ENCODE peak calls at places on chromosomes 6 and 20, in six cellular contexts. Q is ovary, Z is A549, O is K562, A is H1, F is stomach. V is an unnamed sample.

GRCh38 chr20:23636908-23637281 is 860 bp downstream of the CST3 start:
- DNase-seq in Z (no peak), Q (no peak), F (no peak), A (no peak), O (no peak), V (no peak)

GRCh38 chr6:107679457-107679856 is 144.7 kb downstream of the SCML4 start:
- DNase-seq in F (no peak), Q (peak), Z (no peak), A (no peak), O (peak), V (no peak)

GRCh38 chr20:61608275-61609085 is 356.4 kb downstream of the CDH4 start:
- DNase-seq in Z (no peak), A (no peak), Q (no peak), O (peak), F (no peak), V (no peak)

GRCh38 chr6:127201321-127201720 is 65.3 kb upstream of the RNF146 start:
- DNase-seq in Q (no peak), F (no peak), Z (no peak), O (no peak), A (no peak), V (no peak)

GRCh38 chr6:106773956-106774629 is 144.7 kb downstream of the QRSL1 start:
- DNase-seq in O (no peak), F (no peak), Z (no peak), A (no peak), Q (no peak), V (no peak)

GRCh38 chr6:85660181-85660611 is 17.5 kb upstream of the SYNCRIP start:
- DNase-seq in A (no peak), Q (no peak), Z (peak), F (no peak), O (no peak), V (no peak)

GRCh38 chr6:137631323-137631722 is 137.1 kb upstream of the OLIG3 start:
- DNase-seq in A (peak), O (no peak), F (no peak), Q (no peak), Z (no peak), V (no peak)

GRCh38 chr6:80454197-80454596 is 347.7 kb downstream of the BCKDHB start:
- DNase-seq in F (no peak), A (no peak), O (no peak), Q (no peak), Z (no peak), V (no peak)

GRCh38 chr6:72674842-72675241 is 53.0 kb downstream of the KCNQ5 start:
- DNase-seq in Z (no peak), O (no peak), A (no peak), Q (no peak), F (no peak), V (no peak)

GRCh38 chr6:70375882-70376281 is 37.4 kb upstream of the FAM135A start:
- DNase-seq in Z (no peak), Q (no peak), F (no peak), A (no peak), O (peak), V (no peak)

GRCh38 chr6:140283197-140283596 is 908.7 kb upstream of the CITED2 start:
- DNase-seq in O (no peak), F (no peak), Q (no peak), Z (no peak), A (no peak), V (no peak)

GRCh38 chr6:44388135-44388487 is 605 bp downstream of the CDC5L start:
- DNase-seq in O (no peak), F (no peak), A (no peak), Q (peak), Z (no peak), V (peak)

GRCh38 chr20:61121661-61122060 is 130.4 kb upstream of the CDH4 start:
- DNase-seq in O (no peak), A (no peak), Z (no peak), F (no peak), Q (no peak), V (no peak)

GRCh38 chr6:135739288-135739687 is 112.2 kb upstream of the PDE7B start:
- DNase-seq in Z (no peak), O (no peak), F (no peak), A (no peak), Q (no peak), V (no peak)

GRCh38 chr6:19839237-19839546 is 2.0 kb downstream of the ID4 start:
- DNase-seq in Z (no peak), F (no peak), O (no peak), Q (no peak), A (no peak), V (no peak)

GRCh38 chr20:43746344-43747137 is 19.7 kb upstream of the GTSF1L start:
- DNase-seq in O (no peak), F (no peak), Q (no peak), Z (no peak), A (no peak), V (no peak)

GRCh38 chr6:156618600-156619205 is 158.5 kb upstream of the ARID1B start:
- DNase-seq in Z (no peak), Q (no peak), F (no peak), A (peak), O (no peak), V (no peak)

GRCh38 chr20:1503564-1504227 is 12.5 kb upstream of the SIRPB2 start:
- DNase-seq in A (peak), Z (peak), O (peak), Q (no peak), F (peak), V (peak)

GRCh38 chr6:158648682-158649131 is 1.1 kb upstream of the SYTL3 start:
- DNase-seq in O (no peak), Q (no peak), A (no peak), F (peak), Z (no peak), V (no peak)

GRCh38 chr6:16058188-16058780 is 70.6 kb upstream of the MYLIP start:
- DNase-seq in A (no peak), Z (no peak), O (no peak), Q (no peak), F (peak), V (no peak)

GRCh38 chr6:131063028-131063763 is at the start of gene EPB41L2:
- DNase-seq in O (peak), Q (peak), F (peak), A (peak), Z (peak), V (peak)

GRCh38 chr20:36644032-36644712 is 1.8 kb downstream of the SLA2 start:
- DNase-seq in O (no peak), Q (no peak), A (no peak), F (no peak), Z (no peak), V (peak)

GRCh38 chr6:71012871-71013456 is 56.1 kb upstream of the B3GAT2 start:
- DNase-seq in Z (peak), F (no peak), O (peak), A (no peak), Q (no peak), V (no peak)

GRCh38 chr6:166621114-166621540 is 5.9 kb downstream of the RPS6KA2 start:
- DNase-seq in Z (no peak), A (no peak), F (peak), Q (no peak), O (no peak), V (no peak)

GRCh38 chr6:20411953-20412352 is 10.3 kb downstream of the E2F3 start:
- DNase-seq in A (no peak), F (no peak), Q (no peak), O (no peak), Z (no peak), V (no peak)

GRCh38 chr6:156421933-156422332 is 355.2 kb upstream of the ARID1B start:
- DNase-seq in O (no peak), F (no peak), Z (no peak), Q (no peak), A (no peak), V (no peak)

GRCh38 chr20:44050327-44050726 is 135.7 kb downstream of the TOX2 start:
- DNase-seq in Z (no peak), Q (no peak), F (no peak), A (no peak), O (no peak), V (no peak)

GRCh38 chr6:125991653-125992052 is 5.3 kb downstream of the TRMT11 start:
- DNase-seq in F (no peak), Q (no peak), A (no peak), O (no peak), Z (no peak), V (no peak)

GRCh38 chr6:157845493-157846259 is 22.6 kb downstream of the SNX9 start:
- DNase-seq in Q (no peak), A (no peak), F (no peak), O (no peak), Z (no peak), V (no peak)

GRCh38 chr6:161303628-161304340 is 29.9 kb upstream of the AGPAT4 start:
- DNase-seq in Q (no peak), Z (no peak), O (no peak), F (no peak), A (no peak), V (no peak)

GRCh38 chr20:32189691-32190607 is 17.6 kb downstream of the PLAGL2 start:
- DNase-seq in Z (no peak), O (no peak), A (no peak), Q (peak), F (peak), V (peak)

GRCh38 chr20:3863317-3863716 is 16.7 kb downstream of the MAVS start:
- DNase-seq in A (no peak), Z (no peak), F (no peak), Q (no peak), O (no peak), V (no peak)

GRCh38 chr6:133991096-133991593 is 38.1 kb downstream of the TBPL1 start:
- DNase-seq in Z (no peak), A (no peak), O (no peak), Q (no peak), F (no peak), V (no peak)

GRCh38 chr6:149212202-149212601 is 105.3 kb upstream of the TAB2 start:
- DNase-seq in Q (no peak), F (no peak), A (no peak), O (no peak), Z (no peak), V (no peak)

GRCh38 chr6:122798099-122798641 is 9.1 kb downstream of the SMPDL3A start:
- DNase-seq in F (peak), Q (no peak), A (no peak), Z (peak), O (no peak), V (peak)

GRCh38 chr6:164048840-164049239 is 634.3 kb downstream of the QKI start:
- DNase-seq in O (no peak), Q (no peak), Z (no peak), F (no peak), A (no peak), V (no peak)

GRCh38 chr6:56852611-56853010 is 102.3 kb upstream of the BEND6 start:
- DNase-seq in Q (no peak), O (no peak), F (no peak), A (no peak), Z (no peak), V (no peak)

GRCh38 chr6:56851541-56852248 is 103.2 kb upstream of the BEND6 start:
- DNase-seq in Q (peak), O (no peak), A (no peak), F (peak), Z (peak), V (no peak)

GRCh38 chr6:56852249-56852606 is 102.7 kb upstream of the BEND6 start:
- DNase-seq in F (no peak), O (no peak), A (no peak), Z (no peak), Q (no peak), V (no peak)

GRCh38 chr6:56854086-56854485 is 100.8 kb upstream of the BEND6 start:
- DNase-seq in O (no peak), Z (no peak), A (no peak), Q (no peak), F (no peak), V (no peak)

DNA sequence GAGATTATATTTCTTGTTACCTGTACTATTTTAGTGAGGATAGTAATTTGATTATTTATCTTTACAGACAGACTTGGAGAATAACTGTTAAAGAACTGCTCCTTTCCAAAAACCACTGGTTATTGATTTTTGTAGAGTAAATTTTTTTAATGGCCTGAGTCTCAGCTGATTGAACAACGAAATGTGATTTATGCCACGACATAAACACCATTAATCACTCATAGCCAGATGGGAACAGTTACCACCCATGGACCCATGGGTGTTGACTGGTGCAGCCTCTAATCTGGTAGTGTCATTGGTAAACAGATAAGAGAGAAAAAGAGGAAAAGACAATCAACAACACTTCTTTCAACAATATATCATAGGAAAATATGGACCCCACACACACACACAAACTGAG is 101.4 kb upstream of the BEND6 start:
- DNase-seq in Z (no peak), F (no peak), A (no peak), Q (no peak), O (no peak), V (no peak)
- H3K27ac ChIP-seq in Z (no peak), F (no peak), A (no peak), Q (no peak), O (no peak), V (no peak)

GRCh38 chr6:111723412-111723970 is 117.8 kb upstream of the TRAF3IP2 start:
- DNase-seq in O (no peak), A (no peak), Z (no peak), F (no peak), Q (no peak), V (no peak)

GRCh38 chr6:111720931-111721496 is 115.3 kb upstream of the TRAF3IP2 start:
- DNase-seq in O (no peak), A (no peak), F (no peak), Z (no peak), Q (no peak), V (no peak)

GRCh38 chr6:111724039-111724438 is 118.4 kb upstream of the TRAF3IP2 start:
- DNase-seq in Q (no peak), Z (no peak), O (no peak), F (no peak), A (no peak), V (no peak)

GRCh38 chr6:111722220-111722731 is 116.6 kb upstream of the TRAF3IP2 start:
- DNase-seq in A (no peak), O (no peak), Q (no peak), Z (no peak), F (no peak), V (no peak)

GRCh38 chr6:111721677-111722219 is 116.1 kb upstream of the TRAF3IP2 start:
- DNase-seq in O (peak), A (no peak), Q (no peak), F (no peak), Z (peak), V (no peak)
- TF ChIP-seq CTCF in O (peak), A (peak), Q (no peak), F (peak), Z (peak), V (peak)

DNA sequence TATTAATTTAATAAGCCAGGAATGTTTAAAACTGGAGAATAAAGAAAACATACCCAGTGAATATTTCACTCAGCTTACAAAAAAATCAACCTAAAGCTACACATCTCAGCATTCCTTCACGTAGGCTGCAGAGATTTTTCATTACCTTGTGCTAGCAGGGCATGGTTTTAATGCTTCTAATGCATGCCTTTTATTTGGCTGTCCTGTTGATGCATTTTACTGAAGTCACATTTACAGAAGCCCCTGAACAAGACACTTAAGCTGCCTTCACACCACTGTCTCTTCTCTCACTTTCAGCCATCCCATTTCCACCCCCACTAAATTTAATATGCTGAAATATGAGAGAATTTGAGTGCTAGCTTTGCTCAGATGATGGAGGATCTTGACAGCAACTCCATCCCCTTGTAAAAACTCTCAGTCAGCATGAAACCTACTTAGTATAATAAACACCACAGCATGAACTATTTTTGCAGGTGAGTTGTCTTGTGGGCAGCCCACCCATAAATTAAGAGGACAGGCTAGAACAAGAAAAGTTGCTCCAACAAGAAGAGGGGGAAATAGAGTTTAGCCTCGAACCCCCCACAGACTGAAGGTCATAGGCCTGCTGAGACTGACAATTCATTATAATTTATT is 159.4 kb downstream of the SIM1 start:
- DNase-seq in F (no peak), A (no peak), Q (no peak), Z (no peak), O (no peak), V (no peak)
- TF ChIP-seq EP300 in F (no peak), A (no peak), Q (no peak), Z (no peak), O (no peak), V (no peak)

GRCh38 chr6:42131531-42131930 is 10.9 kb downstream of the C6orf132 start:
- DNase-seq in O (no peak), Z (no peak), A (no peak), Q (no peak), F (no peak), V (no peak)
- H3K27ac ChIP-seq in O (no peak), Z (peak), A (no peak), Q (no peak), F (no peak), V (no peak)

GRCh38 chr6:4956625-4957024 is 47.2 kb downstream of the RPP40 start:
- DNase-seq in Q (no peak), F (no peak), Z (no peak), O (no peak), A (no peak), V (no peak)
- TF ChIP-seq CTCF in Q (no peak), F (no peak), Z (no peak), O (no peak), A (no peak), V (no peak)

GRCh38 chr6:64714073-64714472 is 993.0 kb downstream of the EYS start:
- DNase-seq in F (no peak), A (no peak), O (no peak), Z (no peak), Q (no peak), V (no peak)
- TF ChIP-seq EP300 in F (no peak), A (no peak), O (no peak), Z (no peak), Q (no peak), V (no peak)

DNA sequence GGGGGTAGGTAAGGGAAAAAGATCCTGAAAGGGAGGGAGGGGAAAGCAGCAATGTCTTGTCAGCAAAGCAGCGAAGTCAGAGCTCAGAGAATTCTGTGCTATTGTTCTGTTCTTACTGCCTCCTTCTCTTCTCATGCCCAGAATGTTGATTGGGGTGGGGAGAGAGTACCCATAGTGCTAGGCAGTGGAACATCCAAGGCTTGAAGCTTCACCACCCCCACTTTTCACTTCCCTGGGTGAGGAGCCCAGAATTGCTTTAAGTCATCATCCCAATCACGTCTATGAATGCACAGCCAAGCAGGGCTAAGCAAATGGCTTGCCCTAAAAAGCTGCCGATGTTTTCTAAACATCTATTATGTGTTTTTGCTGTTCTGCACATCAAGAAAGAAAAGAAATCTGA is 16.5 kb downstream of the REPS1 start:
- DNase-seq in Z (no peak), O (no peak), Q (no peak), F (no peak), A (no peak), V (no peak)
- H3K27ac ChIP-seq in Z (peak), O (no peak), Q (no peak), F (no peak), A (no peak), V (peak)

DNA sequence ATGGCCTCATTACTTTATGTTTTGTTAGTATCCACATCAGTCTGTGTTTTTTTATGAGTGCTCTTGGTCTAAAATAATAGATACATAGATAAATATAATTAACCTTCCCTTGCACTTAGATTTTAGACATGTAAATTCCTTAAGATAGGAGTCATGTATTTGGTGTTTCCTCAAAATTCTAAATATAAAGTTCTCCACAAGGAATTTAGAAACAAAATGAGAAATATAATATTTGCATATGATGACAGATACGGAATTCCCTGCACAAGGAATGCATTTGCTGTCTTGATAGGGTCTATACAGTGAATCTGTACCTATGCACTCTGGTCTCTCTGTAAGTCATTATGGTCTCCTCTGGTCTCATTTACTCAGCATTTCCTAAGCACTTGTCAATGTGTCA is 86.3 kb downstream of the CHD6 start:
- DNase-seq in O (no peak), F (no peak), Q (no peak), Z (no peak), A (no peak), V (no peak)
- TF ChIP-seq CTCF in O (no peak), F (no peak), Q (no peak), Z (no peak), A (no peak), V (no peak)

V was measured in transverse colon.